ENCODE peak calls at places on chromosomes 7 and 10, in six cellular contexts. I is heart left ventricle, J is tibial nerve, P is testis, F is A549, M is ovary. S is an unnamed sample.

GRCh38 chr10:94218496-94219183 is 144.1 kb downstream of the NOC3L start:
- DNase-seq in I (no peak), M (no peak), J (no peak), F (no peak), P (no peak), S (no peak)

GRCh38 chr10:26215534-26215922 is 1.0 kb upstream of the GAD2 start:
- DNase-seq in F (no peak), P (no peak), M (no peak), I (no peak), J (no peak), S (no peak)

GRCh38 chr10:114856544-114857287 is 35.1 kb downstream of the FHIP2A start:
- DNase-seq in M (no peak), P (no peak), I (no peak), J (no peak), F (no peak), S (no peak)

GRCh38 chr7:76397409-76398183 is 11.9 kb downstream of the SSC4D start:
- DNase-seq in F (peak), J (peak), I (peak), M (peak), P (peak), S (peak)

GRCh38 chr10:114571316-114571999 is 86.6 kb downstream of the ABLIM1 start:
- DNase-seq in P (no peak), M (no peak), F (no peak), J (no peak), I (no peak), S (no peak)

GRCh38 chr7:78441737-78442136 is 643.2 kb downstream of the PHTF2 start:
- DNase-seq in I (no peak), M (no peak), P (no peak), J (no peak), F (no peak), S (no peak)

GRCh38 chr7:148773344-148773743 is 74.6 kb downstream of the CUL1 start:
- DNase-seq in F (no peak), M (no peak), P (no peak), I (no peak), J (no peak), S (no peak)

GRCh38 chr10:129693382-129693781 is 226.3 kb downstream of the MGMT start:
- DNase-seq in P (no peak), I (no peak), M (no peak), F (no peak), J (no peak), S (no peak)

GRCh38 chr10:27893320-27894014 is 105.4 kb downstream of the ODAD2 start:
- DNase-seq in I (no peak), J (no peak), P (no peak), M (no peak), F (no peak), S (no peak)

DNA sequence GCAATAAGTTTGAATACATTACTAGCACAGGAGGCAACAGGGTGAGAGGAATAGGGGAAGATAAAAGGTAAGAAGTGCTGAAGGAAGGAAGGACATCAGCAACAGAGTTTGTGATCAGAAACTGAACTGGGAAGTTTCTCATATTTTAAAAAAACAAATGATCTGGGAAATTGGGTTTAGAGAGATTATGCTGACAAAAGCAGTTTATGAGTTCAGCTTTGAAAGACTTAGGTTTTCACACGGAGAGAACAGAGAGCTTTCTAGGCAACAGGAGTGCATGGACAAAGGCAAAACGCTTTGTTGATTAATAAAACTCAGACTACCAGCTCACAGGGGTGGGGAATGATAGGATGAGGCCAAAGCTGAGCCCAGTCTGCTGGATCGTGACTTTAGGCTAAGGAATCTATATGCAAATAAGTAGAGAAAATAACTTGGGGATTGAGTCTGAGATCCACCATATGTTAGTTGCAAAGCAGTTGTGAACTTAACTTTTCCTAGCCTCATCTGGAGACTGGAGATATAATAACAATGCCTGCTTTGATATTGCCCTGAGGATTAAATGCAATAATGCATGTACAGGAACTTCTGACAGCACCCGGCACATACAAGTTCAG is 4.2 kb downstream of the OSBPL3 start:
- DNase-seq in J (no peak), F (no peak), P (no peak), M (no peak), I (no peak), S (no peak)
- H3K4me3 ChIP-seq in J (no peak), F (no peak), P (no peak), M (no peak), I (no peak), S (no peak)

GRCh38 chr10:72238392-72239175 is 22.5 kb upstream of the ASCC1 start:
- DNase-seq in F (no peak), J (no peak), I (no peak), M (no peak), P (no peak), S (no peak)
- TF ChIP-seq POLR2A in F (no peak), J (no peak), I (no peak), M (no peak), P (no peak), S (no peak)

GRCh38 chr7:2510130-2510776 is 9.3 kb upstream of the LFNG start:
- DNase-seq in J (no peak), I (no peak), M (no peak), F (no peak), P (no peak), S (no peak)

GRCh38 chr7:2512179-2512644 is 7.4 kb upstream of the LFNG start:
- DNase-seq in F (no peak), I (no peak), J (no peak), M (no peak), P (peak), S (no peak)

GRCh38 chr7:2510909-2511768 is 8.4 kb upstream of the LFNG start:
- DNase-seq in I (no peak), M (no peak), J (no peak), P (no peak), F (no peak), S (peak)

GRCh38 chr7:2512713-2513112 is 6.9 kb upstream of the LFNG start:
- DNase-seq in F (no peak), J (no peak), P (no peak), I (no peak), M (no peak), S (no peak)

GRCh38 chr7:2511769-2512168 is 7.8 kb upstream of the LFNG start:
- DNase-seq in J (no peak), P (no peak), M (no peak), F (no peak), I (no peak), S (no peak)
- H3K4me3 ChIP-seq in J (no peak), P (no peak), M (no peak), F (no peak), I (no peak), S (no peak)

GRCh38 chr10:103367782-103368518 is at the start of gene TAF5:
- DNase-seq in J (peak), F (peak), I (peak), P (peak), M (peak), S (peak)
- TF ChIP-seq POLR2A in J (peak), F (peak), I (peak), P (peak), M (peak), S (peak)

GRCh38 chr10:15858895-15859294 is 1.4 kb downstream of the MINDY3 start:
- DNase-seq in F (no peak), P (no peak), J (no peak), M (no peak), I (no peak), S (no peak)
- H3K4me3 ChIP-seq in F (peak), P (peak), J (peak), M (peak), I (peak), S (peak)

DNA sequence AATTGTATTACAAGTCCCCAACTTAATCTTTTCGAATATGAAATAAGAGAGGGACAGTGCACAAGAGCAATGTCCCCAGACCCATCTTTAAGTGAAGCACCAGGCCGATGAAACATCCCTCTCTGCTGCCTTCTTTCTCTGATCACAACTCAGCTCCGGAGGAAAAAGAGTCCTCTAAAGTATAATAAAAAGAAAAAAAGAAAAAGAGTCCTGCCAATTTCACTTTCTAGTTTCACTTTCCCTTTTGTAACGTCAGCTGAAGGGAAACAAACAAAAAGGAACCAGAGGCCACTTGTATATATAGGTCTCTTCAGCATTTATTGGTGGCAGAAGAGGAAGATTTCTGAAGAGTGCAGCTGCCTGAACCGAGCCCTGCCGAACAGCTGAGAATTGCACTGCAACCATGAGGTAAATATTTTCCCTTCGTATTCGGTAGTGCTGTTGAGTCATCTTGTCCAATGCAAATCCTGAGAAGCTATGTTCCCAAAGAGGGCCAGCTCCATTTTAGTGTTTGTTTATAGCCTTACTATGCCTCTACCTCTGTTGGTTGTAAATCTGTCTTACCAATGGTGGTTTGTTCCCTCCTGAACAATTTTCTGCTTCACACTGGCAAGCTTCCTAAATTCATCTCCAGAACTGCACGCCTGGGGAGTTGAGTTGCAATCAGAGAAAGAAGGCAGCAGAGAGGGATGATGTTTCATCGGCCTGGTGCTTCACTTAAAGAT is at the start of gene IFIT2:
- DNase-seq in P (peak), M (peak), F (peak), I (peak), J (no peak), S (peak)
- TF ChIP-seq POLR2A in P (no peak), M (peak), F (no peak), I (no peak), J (no peak), S (no peak)

GRCh38 chr10:43688348-43688892 is 39.7 kb upstream of the ZNF32 start:
- DNase-seq in I (no peak), J (no peak), F (no peak), M (no peak), P (no peak), S (no peak)

GRCh38 chr10:43689618-43689954 is 40.9 kb upstream of the ZNF32 start:
- DNase-seq in I (peak), J (peak), M (peak), F (peak), P (peak), S (peak)

GRCh38 chr10:43687373-43687772 is 38.7 kb upstream of the ZNF32 start:
- DNase-seq in F (no peak), I (no peak), M (no peak), J (no peak), P (no peak), S (no peak)

GRCh38 chr10:43689955-43690771 is 41.5 kb upstream of the ZNF32 start:
- DNase-seq in M (peak), F (peak), J (peak), I (peak), P (peak), S (peak)

DNA sequence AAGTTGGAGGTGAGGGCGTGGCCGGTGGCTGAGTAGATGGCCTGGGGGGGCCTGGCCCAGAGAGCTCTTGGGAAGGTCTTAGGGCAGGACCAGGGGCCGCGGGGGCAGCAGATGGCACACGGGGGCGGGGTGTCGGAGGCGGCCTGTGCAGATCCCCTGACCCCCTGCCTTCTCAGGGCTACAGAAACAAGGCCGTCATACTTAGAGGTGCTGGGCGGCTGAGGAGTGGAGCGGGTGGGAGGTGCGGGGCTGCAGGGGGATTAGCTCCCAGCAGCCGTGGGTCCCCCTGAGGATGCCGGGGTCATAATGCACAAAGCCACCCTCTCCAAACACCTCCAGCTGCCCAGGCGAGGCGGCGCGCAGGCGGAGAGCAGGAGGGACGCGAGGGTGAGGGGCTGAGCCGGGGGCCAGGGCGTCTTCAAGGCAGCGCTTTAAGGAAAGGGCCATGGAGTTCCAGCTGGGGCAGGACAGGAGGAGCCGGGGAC is 40.4 kb upstream of the ZNF32 start:
- DNase-seq in J (no peak), I (no peak), M (no peak), P (no peak), F (no peak), S (no peak)
- H3K4me3 ChIP-seq in J (peak), I (peak), M (peak), P (peak), F (peak), S (peak)

DNA sequence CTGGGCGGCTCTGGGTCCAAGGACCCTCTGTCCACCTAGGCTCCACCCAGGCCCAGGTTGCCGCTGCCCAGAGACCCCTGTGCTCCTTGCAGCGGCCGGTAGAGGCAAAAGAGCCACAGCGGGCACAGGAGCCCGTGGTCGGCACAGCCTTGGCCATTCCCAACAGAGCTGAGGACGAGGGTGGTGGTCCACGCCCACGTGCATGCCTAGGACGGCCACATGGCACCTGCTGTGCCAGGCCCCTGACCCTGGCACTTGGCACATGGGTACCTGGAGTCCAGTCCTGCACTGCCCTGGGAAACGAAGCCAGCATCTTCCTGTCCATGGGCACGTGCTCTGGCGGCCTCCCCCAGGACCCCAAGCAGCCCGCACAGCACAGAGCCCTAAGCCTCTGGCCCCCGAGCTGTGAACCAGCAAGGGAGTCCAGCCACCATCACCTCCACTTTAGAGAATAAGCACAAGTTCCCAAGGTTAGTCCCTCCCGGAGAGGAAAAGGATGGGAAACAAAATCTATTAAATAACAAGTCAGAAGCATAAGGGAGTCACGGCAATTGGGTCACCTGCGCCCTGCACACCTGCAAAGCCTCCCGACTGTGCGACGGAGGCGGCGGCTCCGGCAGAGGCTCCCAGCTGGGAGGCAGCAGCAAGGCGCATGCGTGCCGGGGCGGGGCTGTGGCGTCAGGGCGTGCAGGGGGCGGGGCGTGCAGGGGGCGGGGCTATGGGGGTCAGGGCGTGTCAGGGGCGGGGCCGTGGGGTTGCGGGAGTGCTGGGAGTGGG is 59.1 kb downstream of the STK32C start:
- DNase-seq in J (no peak), F (peak), I (peak), P (peak), M (no peak), S (peak)
- TF ChIP-seq POLR2A in J (no peak), F (peak), I (no peak), P (no peak), M (no peak), S (no peak)

S was measured in stomach.